ENCODE peak calls at places on chromosome 22, in eight cellular contexts. O is astrocyte of the cerebellum; M is activated naive CD4-positive, alpha-beta T cell treated with anti-CD3 and anti-CD28 coated beads for 36 hours; F is neural progenitor cell; K is GOT3; L is activated CD4-positive, alpha-beta T cell treated with anti-CD3 and anti-CD28 coated beads, Interleukin-2, amount 50 U/mL, for 24 hours; J is type B pancreatic cell; S is NCI-H510A. B is an unnamed sample.

GRCh38 chr22:20439928-20440575 is 2.4 kb upstream of the SCARF2 start:
- DNase-seq in O (no peak), M (no peak), F (no peak), K (no peak), L (no peak), J (no peak), S (no peak), B (no peak)

GRCh38 chr22:38868886-38869381 is 3.1 kb downstream of the CBX6 start:
- DNase-seq in O (no peak), M (peak; percentile 89), F (peak; percentile 91), K (no peak), L (peak; percentile 73), J (peak; percentile 88), S (peak; percentile 50), B (no peak)

GRCh38 chr22:38276161-38276560 is 3.4 kb upstream of the TMEM184B start:
- DNase-seq in O (no peak), M (no peak), F (no peak), K (no peak), L (no peak), J (no peak), S (no peak), B (no peak)

GRCh38 chr22:17980638-17981051 is 43.7 kb downstream of the MICAL3 start:
- DNase-seq in O (no peak), M (peak; percentile 65), F (peak; percentile 27), K (no peak), L (no peak), J (no peak), S (no peak), B (no peak)

GRCh38 chr22:42357221-42357620 is 75.0 kb downstream of the NFAM1 start:
- DNase-seq in O (no peak), M (no peak), F (no peak), K (no peak), L (no peak), J (no peak), S (no peak), B (no peak)

GRCh38 chr22:30843245-30843644 is 125.3 kb downstream of the MORC2 start:
- DNase-seq in O (peak; percentile 86), M (no peak), F (no peak), K (no peak), L (no peak), J (peak; percentile 8), S (no peak), B (peak; percentile 27)

GRCh38 chr22:19419464-19420178 is 11.9 kb downstream of the HIRA start:
- DNase-seq in O (no peak), M (peak; percentile 71), F (no peak), K (no peak), L (no peak), J (no peak), S (no peak), B (no peak)

GRCh38 chr22:50306753-50307749 is at the start of gene PLXNB2:
- DNase-seq in O (peak; percentile 39), M (peak; percentile 29), F (peak; percentile 93), K (no peak), L (no peak), J (peak; percentile 87), S (peak; percentile 65), B (no peak)

GRCh38 chr22:28822930-28823481 is 22.6 kb upstream of the XBP1 start:
- DNase-seq in O (no peak), M (peak; percentile 55), F (peak; percentile 71), K (no peak), L (no peak), J (no peak), S (peak; percentile 59), B (no peak)

GRCh38 chr22:36299911-36300310 is 47.0 kb downstream of the APOL1 start:
- DNase-seq in O (no peak), M (no peak), F (no peak), K (no peak), L (no peak), J (no peak), S (no peak), B (no peak)

GRCh38 chr22:20231499-20232236 is 36.5 kb downstream of the RTN4R start:
- DNase-seq in O (no peak), M (no peak), F (no peak), K (no peak), L (no peak), J (no peak), S (no peak), B (no peak)

GRCh38 chr22:48742556-48743343 is 1084.9 kb downstream of the BRD1 start:
- DNase-seq in O (no peak), M (no peak), F (no peak), K (no peak), L (no peak), J (peak; percentile 60), S (no peak), B (no peak)

GRCh38 chr22:50665212-50665611 is 7.4 kb upstream of the SHANK3 start:
- DNase-seq in O (no peak), M (no peak), F (no peak), K (no peak), L (no peak), J (peak; percentile 51), S (no peak), B (no peak)

GRCh38 chr22:36135306-36135705 is 25.2 kb downstream of the APOL3 start:
- DNase-seq in O (no peak), M (no peak), F (no peak), K (no peak), L (no peak), J (no peak), S (no peak), B (no peak)

GRCh38 chr22:40328551-40328950 is 17.7 kb upstream of the ADSL start:
- DNase-seq in O (no peak), M (no peak), F (no peak), K (no peak), L (no peak), J (no peak), S (no peak), B (no peak)

GRCh38 chr22:50299724-50300619 is 7.5 kb downstream of the PLXNB2 start:
- DNase-seq in O (no peak), M (no peak), F (peak; percentile 67), K (no peak), L (no peak), J (no peak), S (no peak), B (no peak)

GRCh38 chr22:36467946-36468345 is 13.5 kb downstream of the TXN2 start:
- DNase-seq in O (peak; percentile 95), M (peak; percentile 39), F (no peak), K (no peak), L (no peak), J (no peak), S (no peak), B (peak; percentile 88)

GRCh38 chr22:20455709-20456063 is 18.1 kb upstream of the SCARF2 start:
- DNase-seq in O (no peak), M (no peak), F (no peak), K (no peak), L (no peak), J (no peak), S (no peak), B (no peak)

GRCh38 chr22:40487663-40488249 is 117.4 kb downstream of the SGSM3 start:
- DNase-seq in O (no peak), M (no peak), F (no peak), K (no peak), L (no peak), J (no peak), S (no peak), B (no peak)

GRCh38 chr22:42282943-42283287 is 12.5 kb upstream of the TCF20 start:
- DNase-seq in O (no peak), M (no peak), F (peak; percentile 83), K (no peak), L (no peak), J (no peak), S (no peak), B (no peak)

GRCh38 chr22:35742342-35743100 is 24.8 kb downstream of the APOL5 start:
- DNase-seq in O (peak; percentile 83), M (no peak), F (no peak), K (no peak), L (no peak), J (no peak), S (no peak), B (peak; percentile 43)

B was measured in skeletal muscle cell.